ENCODE peak calls at places on chromosomes 6 and 20, in five cellular contexts. S is erythroblast; D is T-helper 17 cell; E is stimulated activated CD4-positive, alpha-beta T cell treated with anti-CD3 and anti-CD28 coated beads, Interleukin-4, amount 100 ng/mL, for 24 hours; K is trophoblast cell. X is an unnamed sample.

GRCh38 chr20:50029697-50030428 is 47.1 kb downstream of the SNAI1 start:
- DNase-seq in S (no peak), D (no peak), E (no peak), K (peak), X (no peak)

GRCh38 chr20:1328680-1329330 is at the start of gene SDCBP2:
- DNase-seq in S (no peak), D (no peak), E (peak), K (no peak), X (no peak)

GRCh38 chr20:51586005-51586440 is 43.5 kb upstream of the NFATC2 start:
- DNase-seq in S (no peak), D (no peak), E (no peak), K (peak), X (no peak)

GRCh38 chr6:90319044-90319443 is 22.4 kb upstream of the BACH2 start:
- DNase-seq in S (no peak), D (no peak), E (peak), K (no peak), X (no peak)

GRCh38 chr6:167079853-167080297 is 43.0 kb upstream of the CCR6 start:
- DNase-seq in S (no peak), D (peak), E (peak), K (no peak), X (peak)

GRCh38 chr20:21499641-21500040 is 14.2 kb downstream of the NKX2-2 start:
- DNase-seq in S (no peak), D (no peak), E (no peak), K (no peak), X (no peak)

GRCh38 chr20:40390654-40391053 is 298.4 kb downstream of the MAFB start:
- DNase-seq in S (no peak), D (no peak), E (no peak), K (no peak), X (no peak)

GRCh38 chr6:136751478-136751956 is 40.8 kb downstream of the MAP3K5 start:
- DNase-seq in S (no peak), D (no peak), E (peak), K (no peak), X (no peak)

GRCh38 chr6:145199961-145200360 is 535.4 kb downstream of the EPM2A start:
- DNase-seq in S (no peak), D (no peak), E (no peak), K (no peak), X (no peak)

GRCh38 chr6:152462716-152463115 is 174.4 kb downstream of the SYNE1 start:
- DNase-seq in S (no peak), D (no peak), E (no peak), K (no peak), X (no peak)

GRCh38 chr6:106300944-106301343 is 24.6 kb downstream of the ATG5 start:
- DNase-seq in S (peak), D (no peak), E (no peak), K (no peak), X (no peak)

GRCh38 chr6:52087498-52087999 is at the start of gene PKHD1:
- DNase-seq in S (no peak), D (no peak), E (no peak), K (no peak), X (no peak)

GRCh38 chr20:7499201-7499600 is 441.1 kb downstream of the HAO1 start:
- DNase-seq in S (no peak), D (no peak), E (no peak), K (no peak), X (no peak)

GRCh38 chr6:165636015-165636414 is 27.0 kb downstream of the PDE10A start:
- DNase-seq in S (no peak), D (no peak), E (no peak), K (no peak), X (no peak)

GRCh38 chr6:27836080-27836782 is 76.0 kb downstream of the OR2B2 start:
- DNase-seq in S (no peak), D (no peak), E (no peak), K (no peak), X (no peak)

GRCh38 chr6:154763650-154764049 is 30.4 kb downstream of the SCAF8 start:
- DNase-seq in S (no peak), D (no peak), E (no peak), K (no peak), X (no peak)